ENCODE peak calls at places on chromosomes 4 and X, in four cellular contexts. K is GM12878, J is GM12891, D is K562. O is an unnamed sample.

GRCh38 chr4:170388255-170388654 is 298.5 kb upstream of the AADAT start:
- DNase-seq in K (no peak), J (no peak), D (no peak), O (no peak)

GRCh38 chr4:164614999-164615398 is 138.9 kb upstream of the SMIM31 start:
- DNase-seq in K (no peak), J (no peak), D (no peak), O (no peak)

GRCh38 chr4:118849867-118850812 is 14.2 kb upstream of the SEC24D start:
- DNase-seq in K (no peak), J (no peak), D (no peak), O (no peak)

GRCh38 chr4:108215055-108215454 is 46.3 kb upstream of the LEF1 start:
- DNase-seq in K (no peak), J (no peak), D (no peak), O (no peak)

GRCh38 chr4:78693777-78694456 is 82.2 kb upstream of the BMP2K start:
- DNase-seq in K (no peak), J (no peak), D (peak; percentile 73), O (no peak)

GRCh38 chr4:74659576-74660411 is 134.5 kb downstream of the BTC start:
- DNase-seq in K (no peak), J (no peak), D (peak; percentile 82), O (no peak)

GRCh38 chrX:16290997-16291396 is 123.7 kb downstream of the MAGEB17 start:
- DNase-seq in K (no peak), J (no peak), D (no peak), O (no peak)

GRCh38 chr4:2082627-2083026 is 23.5 kb downstream of the NAT8L start:
- DNase-seq in K (no peak), J (no peak), D (no peak), O (no peak)

GRCh38 chr4:78370625-78371372 is 180.8 kb upstream of the ANXA3 start:
- DNase-seq in K (no peak), J (no peak), D (no peak), O (no peak)

GRCh38 chr4:155617312-155617711 is 49.3 kb upstream of the GUCY1A1 start:
- DNase-seq in K (no peak), J (no peak), D (no peak), O (no peak)

GRCh38 chr4:188989371-188989770 is 850.1 kb downstream of the TRIML1 start:
- DNase-seq in K (no peak), J (no peak), D (no peak), O (no peak)

GRCh38 chr4:177008836-177009501 is 216.2 kb upstream of the VEGFC start:
- DNase-seq in K (no peak), J (no peak), D (no peak), O (no peak)

GRCh38 chr4:22052076-22052475 is 103.5 kb upstream of the KCNIP4 start:
- DNase-seq in K (no peak), J (no peak), D (no peak), O (no peak)

GRCh38 chrX:77493677-77494553 is 46.7 kb downstream of the FGF16 start:
- DNase-seq in K (no peak), J (no peak), D (peak; percentile 75), O (no peak)

GRCh38 chr4:187380181-187380581 is 615.4 kb upstream of the ZFP42 start:
- DNase-seq in K (no peak), J (no peak), D (peak; percentile 32), O (no peak)

GRCh38 chr4:126465341-126465740 is 1150.6 kb downstream of the FAT4 start:
- DNase-seq in K (no peak), J (no peak), D (no peak), O (no peak)

GRCh38 chrX:82362550-82362949 is 1145.5 kb upstream of the POU3F4 start:
- DNase-seq in K (no peak), J (no peak), D (no peak), O (no peak)

GRCh38 chr4:143355540-143356217 is 19.0 kb downstream of the GAB1 start:
- DNase-seq in K (no peak), J (no peak), D (no peak), O (no peak)

GRCh38 chr4:59374416-59374815 is 1825.7 kb upstream of the ADGRL3 start:
- DNase-seq in K (no peak), J (no peak), D (no peak), O (no peak)

GRCh38 chrX:133444952-133445831 is 29.9 kb upstream of the GPC4 start:
- DNase-seq in K (no peak), J (no peak), D (no peak), O (no peak)

GRCh38 chr4:3111461-3111860 is 37.0 kb downstream of the HTT start:
- DNase-seq in K (no peak), J (no peak), D (no peak), O (no peak)

GRCh38 chr4:118811008-118811764 is 24.7 kb downstream of the SEC24D start:
- DNase-seq in K (no peak), J (no peak), D (no peak), O (no peak)

GRCh38 chr4:89681219-89681618 is 155.7 kb downstream of the SNCA start:
- DNase-seq in K (no peak), J (no peak), D (no peak), O (no peak)

GRCh38 chrX:19698125-19698524 is 182.8 kb upstream of the MAP3K15 start:
- DNase-seq in K (no peak), J (no peak), D (no peak), O (no peak)

GRCh38 chr4:113147498-113148231 is 98.2 kb downstream of the ANK2 start:
- DNase-seq in K (no peak), J (no peak), D (no peak), O (no peak)

GRCh38 chrX:124035657-124036056 is 74.2 kb downstream of the STAG2 start:
- DNase-seq in K (no peak), J (no peak), D (no peak), O (no peak)

GRCh38 chrX:148574247-148574973 is 74.0 kb downstream of the AFF2 start:
- DNase-seq in K (peak; percentile 2), J (no peak), D (no peak), O (no peak)

GRCh38 chr4:170529760-170530440 is 440.1 kb upstream of the AADAT start:
- DNase-seq in K (no peak), J (no peak), D (no peak), O (no peak)

GRCh38 chr4:121164291-121164690 is at the start of gene TNIP3:
- DNase-seq in K (no peak), J (no peak), D (no peak), O (no peak)

GRCh38 chr4:182338059-182338458 is 94.9 kb downstream of the TENM3 start:
- DNase-seq in K (no peak), J (no peak), D (no peak), O (no peak)

GRCh38 chrX:41733939-41734338 is 10.0 kb downstream of the GPR82 start:
- DNase-seq in K (peak; percentile 90), J (peak; percentile 8), D (no peak), O (peak; percentile 23)

DNA sequence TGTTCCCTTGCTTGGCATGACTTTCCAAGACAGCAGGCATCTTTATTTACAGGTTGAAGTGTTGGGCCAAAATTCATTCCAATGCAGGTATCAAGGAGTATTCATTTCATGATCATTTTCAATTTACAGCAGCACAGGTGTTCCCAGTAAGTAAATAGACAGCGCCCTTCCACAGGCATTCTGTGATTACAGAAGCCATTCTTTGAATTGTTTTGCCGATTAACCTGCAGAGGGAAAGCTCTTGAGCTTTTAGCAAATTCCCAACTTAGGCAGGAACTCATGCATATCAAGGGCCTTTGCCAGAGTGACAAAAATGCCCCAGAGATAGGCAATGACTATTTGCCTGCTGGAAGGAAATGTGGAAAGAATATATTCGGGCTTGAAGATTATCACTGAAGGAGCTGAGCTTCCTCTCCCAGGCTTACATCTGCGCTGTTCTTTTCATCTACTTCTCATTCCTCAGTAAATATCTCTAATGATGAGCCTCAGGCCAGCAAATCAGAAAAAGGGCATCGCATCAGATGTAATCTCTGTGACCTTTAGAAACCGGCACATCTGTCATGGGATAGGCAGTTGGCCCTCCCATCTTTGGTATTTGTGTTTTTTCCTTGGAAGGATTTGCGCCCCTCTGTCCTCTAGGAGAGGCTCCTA is 6.7 kb downstream of the TXK start:
- DNase-seq in K (no peak), J (no peak), D (no peak), O (no peak)
- TF ChIP-seq TAF1 in K (no peak), J (no peak), D (no peak), O (no peak)

DNA sequence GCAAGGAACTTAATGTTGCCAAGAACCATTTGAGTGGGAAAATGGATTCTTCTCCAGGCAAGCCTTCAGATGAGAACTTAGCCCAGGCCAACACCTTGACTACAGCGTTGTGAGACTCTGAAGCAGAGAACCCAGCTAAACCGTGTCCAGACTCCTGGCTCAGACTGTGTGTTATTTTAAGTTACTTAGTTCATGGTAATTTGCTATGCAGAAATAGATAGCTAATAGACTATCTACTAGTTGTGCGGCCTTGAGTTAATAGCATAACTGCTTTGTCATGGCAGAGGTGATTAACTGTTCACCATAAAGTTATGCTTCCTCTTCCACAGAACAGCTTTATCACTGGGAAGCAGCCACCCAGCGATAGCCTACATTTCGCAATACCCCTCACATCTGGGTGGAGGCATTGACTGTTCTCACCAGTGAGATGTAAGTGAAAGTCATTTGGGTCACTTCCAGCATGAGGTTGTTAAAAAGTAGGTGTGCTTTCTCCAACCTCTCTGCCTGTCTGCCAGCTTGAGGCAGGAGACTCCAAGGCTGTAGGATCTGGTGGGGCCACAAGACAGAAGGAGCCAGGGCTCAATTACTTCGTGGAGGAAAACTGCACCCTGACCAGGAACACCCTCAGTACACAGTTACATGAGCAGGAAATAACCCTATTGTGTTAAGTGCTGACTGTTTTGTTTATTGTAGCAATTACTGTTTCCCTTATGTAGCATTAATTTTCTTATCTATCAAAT is 94.2 kb downstream of the GPAT3 start:
- DNase-seq in K (no peak), J (no peak), D (peak; percentile 96), O (no peak)
- TF ChIP-seq POLR2AphosphoS5 in K (no peak), J (no peak), D (peak; percentile 98), O (no peak)

DNA sequence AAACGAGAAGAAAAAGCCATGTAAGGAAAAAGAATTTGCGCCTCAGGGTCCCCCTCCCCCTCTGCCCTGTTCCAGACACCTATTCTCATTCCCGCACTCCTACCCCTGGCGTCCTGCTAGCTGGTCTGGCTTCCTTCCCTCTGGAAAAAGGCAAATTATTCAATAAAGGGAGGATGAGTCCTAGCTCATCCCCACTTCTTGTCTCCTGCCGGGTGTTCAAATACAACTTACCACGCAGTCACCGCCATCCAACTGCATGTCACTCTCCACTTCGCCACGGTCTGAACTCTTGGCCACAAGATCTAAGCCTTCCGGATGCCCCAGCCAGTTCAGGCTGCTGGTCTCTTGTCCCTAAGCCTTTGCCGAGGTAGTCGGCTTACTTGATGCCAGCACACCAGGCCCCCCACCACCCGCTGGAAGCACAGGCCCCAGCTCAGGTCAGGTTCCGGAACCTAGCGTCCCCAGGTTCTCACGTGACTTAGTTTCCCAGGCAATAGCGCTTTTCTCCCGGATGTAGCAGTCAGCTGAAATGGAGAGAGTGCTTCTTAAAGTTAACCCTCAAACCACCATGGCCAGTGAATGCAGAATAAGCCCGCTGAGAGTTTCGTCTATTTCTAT is 209.6 kb upstream of the SPIN4 start:
- DNase-seq in K (peak; percentile 27), J (peak; percentile 12), D (peak; percentile 73), O (peak; percentile 13)
- TF ChIP-seq POLR2A in K (peak; percentile 68), J (peak; percentile 40), D (peak; percentile 65), O (no peak)

DNA sequence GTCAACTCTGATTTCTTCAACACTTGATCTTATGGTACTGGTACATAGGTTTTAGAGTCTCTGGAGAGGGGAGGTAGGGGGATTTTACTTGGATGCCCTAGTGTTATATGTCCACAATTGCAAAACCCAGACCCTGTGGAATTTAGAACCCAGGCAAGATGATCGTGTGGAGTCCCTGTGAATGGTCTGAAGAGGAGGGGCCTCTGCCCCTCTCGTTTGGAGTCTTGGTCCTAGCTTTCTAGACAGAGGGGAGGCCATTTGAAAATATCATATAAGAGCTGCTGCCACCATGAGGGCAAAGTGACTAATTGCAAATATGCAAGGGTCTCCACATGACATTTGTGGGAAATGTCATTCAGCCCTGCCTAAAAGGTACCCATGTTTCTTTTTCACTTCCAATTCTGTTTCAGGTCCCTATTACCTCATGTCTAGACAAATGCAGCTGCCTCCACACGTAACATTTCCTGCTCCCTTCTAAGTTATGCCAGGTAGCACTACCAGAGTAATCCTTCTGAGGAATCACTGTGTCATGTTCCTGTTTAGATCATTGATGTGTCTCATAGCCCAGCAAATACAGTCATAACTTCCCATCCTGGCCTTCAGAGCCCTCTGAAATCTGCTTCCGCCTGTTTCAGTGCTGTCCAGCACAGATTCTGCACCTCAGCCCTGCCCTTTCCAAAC is 126.8 kb downstream of the KLHL8 start:
- DNase-seq in K (peak; percentile 43), J (peak; percentile 26), D (peak; percentile 68), O (peak; percentile 18)
- TF ChIP-seq TAF1 in K (no peak), J (no peak), D (no peak), O (no peak)